ENCODE peak calls at places on chromosomes 11 and 22, in ten cellular contexts. J is tibial nerve; C is mammary epithelial cell; P is stimulated activated CD8-positive, alpha-beta memory T cell treated with anti-CD3 and anti-CD28 coated beads, Interleukin-4, amount 100 ng/mL, for 4 hours; K is cardiac fibroblast; N is mucosa of descending colon; I is memory B cell; V is foreskin fibroblast; Y is neuronal stem cell; Z is heart right ventricle. B is an unnamed sample.
A peak's percentile ranks its signal among the peaks of the same experiment; 100 is the strongest.

GRCh38 chr11:27882066-27882697 is 181.9 kb upstream of the BDNF start:
- DNase-seq in J (no peak), C (no peak), P (no peak), K (no peak), N (no peak), I (no peak), V (no peak), Y (no peak), Z (no peak), B (no peak)

GRCh38 chr22:49753276-49753884 is 74.3 kb downstream of the BRD1 start:
- DNase-seq in J (no peak), C (no peak), P (no peak), K (no peak), N (no peak), I (no peak), V (no peak), Y (no peak), Z (no peak), B (no peak)

GRCh38 chr22:20186871-20187546 is 36.2 kb upstream of the CCDC188 start:
- DNase-seq in J (no peak), C (no peak), P (no peak), K (no peak), N (no peak), I (no peak), V (no peak), Y (no peak), Z (no peak), B (no peak)

GRCh38 chr11:77879218-77879617 is 58.3 kb downstream of the AAMDC start:
- DNase-seq in J (peak; percentile 79), C (no peak), P (no peak), K (peak; percentile 63), N (no peak), I (no peak), V (no peak), Y (no peak), Z (peak; percentile 34), B (no peak)

GRCh38 chr11:43359432-43359818 is 705 bp downstream of the TTC17 start:
- DNase-seq in J (peak; percentile 5), C (peak; percentile 36), P (no peak), K (peak; percentile 40), N (no peak), I (no peak), V (peak; percentile 20), Y (peak; percentile 23), Z (no peak), B (no peak)

GRCh38 chr11:87339416-87339815 is 301.7 kb downstream of the TMEM135 start:
- DNase-seq in J (no peak), C (no peak), P (no peak), K (no peak), N (no peak), I (no peak), V (no peak), Y (no peak), Z (no peak), B (no peak)

GRCh38 chr11:118286545-118286944 is 18.0 kb upstream of the CD3E start:
- DNase-seq in J (no peak), C (no peak), P (no peak), K (no peak), N (no peak), I (no peak), V (no peak), Y (no peak), Z (no peak), B (no peak)

GRCh38 chr11:61071208-61071681 is 31.0 kb upstream of the CD5 start:
- DNase-seq in J (no peak), C (no peak), P (peak; percentile 36), K (no peak), N (no peak), I (no peak), V (no peak), Y (no peak), Z (no peak), B (no peak)

GRCh38 chr22:49044091-49044490 is 783.6 kb downstream of the BRD1 start:
- DNase-seq in J (no peak), C (no peak), P (no peak), K (no peak), N (no peak), I (no peak), V (no peak), Y (no peak), Z (no peak), B (no peak)

GRCh38 chr11:70116386-70117077 is 38.4 kb downstream of the ANO1 start:
- DNase-seq in J (no peak), C (no peak), P (no peak), K (no peak), N (no peak), I (no peak), V (no peak), Y (no peak), Z (no peak), B (no peak)

GRCh38 chr11:67355023-67355793 is 1.9 kb upstream of the POLD4 start:
- DNase-seq in J (no peak), C (no peak), P (no peak), K (no peak), N (peak; percentile 65), I (no peak), V (no peak), Y (no peak), Z (no peak), B (no peak)

GRCh38 chr22:36807627-36808026 is 9.2 kb downstream of the PVALB start:
- DNase-seq in J (no peak), C (no peak), P (no peak), K (no peak), N (no peak), I (no peak), V (no peak), Y (no peak), Z (no peak), B (no peak)

GRCh38 chr11:80872116-80872728 is 1431.4 kb upstream of the TENM4 start:
- DNase-seq in J (no peak), C (no peak), P (no peak), K (no peak), N (no peak), I (no peak), V (no peak), Y (no peak), Z (no peak), B (no peak)

B was measured in progenitor cell of endocrine pancreas.